ENCODE peak calls at places on chromosomes 16 and 17, in nine cellular contexts. S, N, G, F, Q, B, R, J and V are unnamed samples.
A peak's percentile ranks its signal among the peaks of the same experiment; 100 is the strongest.

GRCh38 chr17:10616502-10617119 is 40.5 kb downstream of the MYH3 start:
- DNase-seq in S (peak; percentile 81), N (peak; percentile 81), G (peak; percentile 76), F (peak; percentile 84), Q (peak; percentile 60), B (peak; percentile 87), R (peak; percentile 52), J (peak; percentile 68), V (peak; percentile 83)

GRCh38 chr17:34781571-34782108 is 179.6 kb downstream of the CCT6B start:
- DNase-seq in S (no peak), N (no peak), G (no peak), F (no peak), Q (no peak), B (no peak), R (no peak), J (no peak), V (no peak)

GRCh38 chr16:87404764-87405625 is 12.9 kb downstream of the MAP1LC3B start:
- DNase-seq in S (no peak), N (no peak), G (no peak), F (no peak), Q (no peak), B (no peak), R (no peak), J (no peak), V (no peak)

GRCh38 chr16:85245307-85246172 is 133.3 kb upstream of the CIBAR2 start:
- DNase-seq in S (peak; percentile 82), N (peak; percentile 51), G (peak; percentile 90), F (peak; percentile 56), Q (peak; percentile 33), B (peak; percentile 74), R (peak; percentile 15), J (peak; percentile 43), V (peak; percentile 82)

GRCh38 chr17:7177210-7177953 is 1.8 kb downstream of the ASGR1 start:
- DNase-seq in S (peak; percentile 59), N (peak; percentile 66), G (peak; percentile 97), F (peak; percentile 64), Q (peak; percentile 82), B (peak; percentile 83), R (peak; percentile 44), J (peak; percentile 55), V (peak; percentile 69)

GRCh38 chr17:40707720-40708119 is 4.2 kb upstream of the KRT24 start:
- DNase-seq in S (peak; percentile 18), N (peak; percentile 39), G (no peak), F (no peak), Q (no peak), B (peak; percentile 48), R (no peak), J (no peak), V (no peak)

GRCh38 chr16:2598723-2599122 is 60.9 kb downstream of the PDPK1 start:
- DNase-seq in S (no peak), N (no peak), G (no peak), F (no peak), Q (no peak), B (no peak), R (no peak), J (no peak), V (no peak)

GRCh38 chr16:87764600-87765472 is 950 bp downstream of the KLHDC4 start:
- DNase-seq in S (no peak), N (no peak), G (no peak), F (no peak), Q (no peak), B (no peak), R (peak; percentile 50), J (no peak), V (no peak)

GRCh38 chr17:17703608-17703919 is 22.3 kb downstream of the RAI1 start:
- DNase-seq in S (no peak), N (no peak), G (no peak), F (no peak), Q (no peak), B (no peak), R (no peak), J (no peak), V (no peak)

GRCh38 chr17:15384142-15384803 is 42.9 kb upstream of the TEKT3 start:
- DNase-seq in S (peak; percentile 65), N (no peak), G (no peak), F (no peak), Q (no peak), B (peak; percentile 54), R (no peak), J (no peak), V (peak; percentile 69)

GRCh38 chr17:3865166-3865565 is 19.1 kb upstream of the NCBP3 start:
- DNase-seq in S (peak; percentile 60), N (no peak), G (no peak), F (no peak), Q (no peak), B (no peak), R (no peak), J (no peak), V (peak; percentile 34)

GRCh38 chr17:35291802-35292201 is 48.9 kb downstream of the SLFN5 start:
- DNase-seq in S (peak; percentile 67), N (peak; percentile 16), G (no peak), F (no peak), Q (no peak), B (no peak), R (no peak), J (no peak), V (peak; percentile 89)

GRCh38 chr17:41133880-41134735 is 6.2 kb downstream of the KRTAP4-6 start:
- DNase-seq in S (no peak), N (no peak), G (no peak), F (no peak), Q (no peak), B (no peak), R (no peak), J (no peak), V (no peak)

GRCh38 chr17:81869221-81870154 is 1.6 kb downstream of the ARHGDIA start:
- DNase-seq in S (peak; percentile 33), N (peak; percentile 39), G (peak; percentile 83), F (no peak), Q (no peak), B (peak; percentile 66), R (peak; percentile 21), J (no peak), V (peak; percentile 38)

GRCh38 chr17:29210879-29211278 is 30.7 kb upstream of the MYO18A start:
- DNase-seq in S (no peak), N (no peak), G (no peak), F (no peak), Q (no peak), B (no peak), R (no peak), J (no peak), V (no peak)

GRCh38 chr16:5412721-5413120 is 315.1 kb upstream of the EEF2KMT start:
- DNase-seq in S (no peak), N (no peak), G (peak; percentile 54), F (no peak), Q (no peak), B (no peak), R (no peak), J (no peak), V (no peak)

GRCh38 chr16:22191966-22192260 is 14.2 kb upstream of the EEF2K start:
- DNase-seq in S (no peak), N (no peak), G (peak; percentile 30), F (no peak), Q (no peak), B (peak; percentile 60), R (no peak), J (no peak), V (no peak)

GRCh38 chr17:13699261-13699660 is 97.5 kb upstream of the HS3ST3A1 start:
- DNase-seq in S (no peak), N (no peak), G (no peak), F (no peak), Q (no peak), B (no peak), R (no peak), J (no peak), V (no peak)

GRCh38 chr17:39080416-39081179 is 70.8 kb downstream of the PLXDC1 start:
- DNase-seq in S (peak; percentile 67), N (peak; percentile 9), G (peak; percentile 57), F (peak; percentile 24), Q (no peak), B (no peak), R (no peak), J (no peak), V (peak; percentile 45)

GRCh38 chr16:29877266-29877961 is 14.4 kb upstream of the CDIPT start:
- DNase-seq in S (no peak), N (no peak), G (peak; percentile 37), F (no peak), Q (no peak), B (no peak), R (peak; percentile 29), J (peak; percentile 33), V (peak; percentile 36)

GRCh38 chr17:71432378-71433315 is 688.2 kb upstream of the SOX9 start:
- DNase-seq in S (no peak), N (peak; percentile 86), G (no peak), F (no peak), Q (no peak), B (no peak), R (no peak), J (no peak), V (no peak)

GRCh38 chr17:15350777-15351486 is 9.5 kb upstream of the TEKT3 start:
- DNase-seq in S (peak; percentile 60), N (no peak), G (peak; percentile 12), F (no peak), Q (no peak), B (no peak), R (no peak), J (no peak), V (no peak)

GRCh38 chr17:57701121-57701520 is 44.0 kb downstream of the CCDC182 start:
- DNase-seq in S (no peak), N (no peak), G (no peak), F (no peak), Q (no peak), B (no peak), R (no peak), J (no peak), V (no peak)

GRCh38 chr17:45246861-45247428 is 14.9 kb downstream of the SPATA32 start:
- DNase-seq in S (no peak), N (peak; percentile 35), G (peak; percentile 88), F (peak; percentile 53), Q (peak; percentile 40), B (peak; percentile 69), R (no peak), J (no peak), V (no peak)

GRCh38 chr17:3544365-3544764 is 13.2 kb downstream of the TRPV3 start:
- DNase-seq in S (no peak), N (no peak), G (no peak), F (no peak), Q (no peak), B (no peak), R (no peak), J (no peak), V (no peak)

GRCh38 chr16:84699147-84699711 is 571 bp upstream of the USP10 start:
- DNase-seq in S (no peak), N (peak; percentile 14), G (no peak), F (peak; percentile 27), Q (no peak), B (no peak), R (no peak), J (no peak), V (no peak)

GRCh38 chr16:14071576-14072271 is 605 bp downstream of the MRTFB start:
- DNase-seq in S (no peak), N (peak; percentile 2), G (peak; percentile 69), F (no peak), Q (no peak), B (no peak), R (no peak), J (no peak), V (peak; percentile 16)

GRCh38 chr17:81821603-81822311 is 11.3 kb downstream of the MCRIP1 start:
- DNase-seq in S (peak; percentile 55), N (peak; percentile 69), G (no peak), F (peak; percentile 94), Q (no peak), B (peak; percentile 92), R (no peak), J (peak; percentile 19), V (peak; percentile 48)

GRCh38 chr17:39486242-39486641 is 25.0 kb downstream of the CDK12 start:
- DNase-seq in S (peak; percentile 93), N (peak; percentile 8), G (no peak), F (no peak), Q (no peak), B (no peak), R (no peak), J (no peak), V (peak; percentile 47)

GRCh38 chr16:89471225-89471624 is 19.1 kb downstream of the ANKRD11 start:
- DNase-seq in S (peak; percentile 71), N (peak; percentile 58), G (no peak), F (no peak), Q (no peak), B (no peak), R (no peak), J (no peak), V (peak; percentile 83)